ENCODE peak calls at places on chromosomes 2 and 18, in eight cellular contexts. M is PC-3; V is SW 1271; Y is neural crest cell; U is WTC11; S is DND-41; E is NCI-H1694 treated with DMSO at 0.1 percent for 48 hours; R is CD8-positive, alpha-beta memory T cell. X is an unnamed sample.

GRCh38 chr2:101152195-101153076 is 1.3 kb upstream of the TBC1D8 start:
- DNase-seq in M (peak; percentile 60), V (no peak), Y (no peak), U (peak; percentile 58), S (no peak), E (peak; percentile 27), R (no peak), X (no peak)

GRCh38 chr2:128526455-128526976 is 207.8 kb upstream of the HS6ST1 start:
- DNase-seq in M (no peak), V (no peak), Y (no peak), U (no peak), S (no peak), E (no peak), R (no peak), X (no peak)

GRCh38 chr2:7193457-7193856 is 276.2 kb downstream of the RNF144A start:
- DNase-seq in M (no peak), V (no peak), Y (no peak), U (no peak), S (no peak), E (no peak), R (no peak), X (no peak)

GRCh38 chr2:26964446-26964845 is 6.0 kb upstream of the MAPRE3 start:
- DNase-seq in M (no peak), V (no peak), Y (no peak), U (no peak), S (no peak), E (no peak), R (no peak), X (no peak)

GRCh38 chr2:13227543-13227942 is 510.8 kb downstream of the TRIB2 start:
- DNase-seq in M (no peak), V (no peak), Y (no peak), U (no peak), S (no peak), E (no peak), R (no peak), X (peak; percentile 83)

GRCh38 chr2:99984781-99985525 is 157.4 kb downstream of the AFF3 start:
- DNase-seq in M (no peak), V (no peak), Y (no peak), U (no peak), S (no peak), E (peak; percentile 98), R (no peak), X (peak; percentile 53)

GRCh38 chr2:117958186-117958585 is 55.7 kb downstream of the CCDC93 start:
- DNase-seq in M (peak; percentile 93), V (no peak), Y (no peak), U (no peak), S (no peak), E (no peak), R (no peak), X (no peak)

GRCh38 chr2:10921525-10921924 is 9.8 kb downstream of the KCNF1 start:
- DNase-seq in M (no peak), V (no peak), Y (no peak), U (no peak), S (no peak), E (no peak), R (no peak), X (no peak)

GRCh38 chr18:35807942-35808341 is 164.5 kb upstream of the RMP24 start:
- DNase-seq in M (no peak), V (no peak), Y (no peak), U (no peak), S (no peak), E (no peak), R (no peak), X (no peak)

GRCh38 chr2:165274698-165275097 is 35.5 kb downstream of the SCN2A start:
- DNase-seq in M (no peak), V (no peak), Y (no peak), U (no peak), S (no peak), E (peak; percentile 31), R (no peak), X (peak; percentile 7)

GRCh38 chr2:220228310-220229006 is 601.0 kb downstream of the SLC4A3 start:
- DNase-seq in M (peak; percentile 96), V (peak; percentile 59), Y (no peak), U (no peak), S (no peak), E (no peak), R (no peak), X (no peak)

GRCh38 chr2:163601377-163601776 is 134.4 kb downstream of the FIGN start:
- DNase-seq in M (no peak), V (no peak), Y (no peak), U (no peak), S (no peak), E (no peak), R (no peak), X (no peak)

GRCh38 chr2:235713244-235713643 is 219.4 kb downstream of the AGAP1 start:
- DNase-seq in M (no peak), V (no peak), Y (no peak), U (no peak), S (no peak), E (no peak), R (no peak), X (no peak)

GRCh38 chr2:136332436-136333095 is 214.6 kb upstream of the CXCR4 start:
- DNase-seq in M (no peak), V (no peak), Y (no peak), U (no peak), S (no peak), E (no peak), R (no peak), X (peak; percentile 11)

GRCh38 chr2:120861576-120862191 is 126.0 kb downstream of the GLI2 start:
- DNase-seq in M (no peak), V (no peak), Y (no peak), U (no peak), S (no peak), E (no peak), R (no peak), X (no peak)

GRCh38 chr2:228669751-228670150 is 488.3 kb upstream of the SPHKAP start:
- DNase-seq in M (no peak), V (no peak), Y (no peak), U (no peak), S (no peak), E (no peak), R (no peak), X (no peak)

GRCh38 chr2:235191933-235192332 is 240.1 kb downstream of the SH3BP4 start:
- DNase-seq in M (no peak), V (no peak), Y (no peak), U (no peak), S (no peak), E (no peak), R (no peak), X (no peak)

GRCh38 chr2:162732946-162733698 is 105.4 kb downstream of the KCNH7 start:
- DNase-seq in M (peak; percentile 82), V (no peak), Y (no peak), U (no peak), S (no peak), E (no peak), R (no peak), X (no peak)

X was measured in NCI-H2171.